ENCODE peak calls at places on chromosomes 5 and 9, in four cellular contexts. P, M, G and S are unnamed samples.
A peak's percentile ranks its signal among the peaks of the same experiment; 100 is the strongest.

GRCh38 chr9:119968837-119969707 is 599.8 kb upstream of the BRINP1 start:
- DNase-seq in M (peak; percentile 77), P (peak; percentile 56), G (peak; percentile 73), S (peak; percentile 82)

GRCh38 chr9:36169708-36170107 is 520 bp downstream of the CCIN start:
- DNase-seq in M (no peak), P (no peak), G (no peak), S (no peak)

GRCh38 chr5:113274836-113275414 is 159.9 kb downstream of the TSSK1B start:
- DNase-seq in M (no peak), P (no peak), G (no peak), S (peak; percentile 31)

GRCh38 chr9:72600671-72601070 is 79.3 kb downstream of the TMC1 start:
- DNase-seq in M (no peak), G (no peak), P (no peak), S (peak; percentile 67)

GRCh38 chr9:4792054-4792571 is 631 bp upstream of the RCL1 start:
- DNase-seq in P (no peak), M (no peak), G (no peak), S (peak; percentile 92)

GRCh38 chr5:63456279-63456678 is 506.0 kb downstream of the HTR1A start:
- DNase-seq in P (no peak), G (no peak), M (no peak), S (no peak)

GRCh38 chr5:113311301-113311700 is 123.5 kb downstream of the TSSK1B start:
- DNase-seq in G (no peak), M (peak; percentile 38), P (no peak), S (no peak)

GRCh38 chr5:44997506-44997905 is 188.8 kb downstream of the MRPS30 start:
- DNase-seq in G (no peak), M (no peak), P (no peak), S (no peak)

GRCh38 chr5:161549106-161549505 is 2.6 kb upstream of the GABRB2 start:
- DNase-seq in M (no peak), G (no peak), P (no peak), S (peak; percentile 82)

GRCh38 chr9:4126184-4126865 is 173.5 kb downstream of the GLIS3 start:
- DNase-seq in P (peak; percentile 73), G (no peak), M (peak; percentile 83), S (no peak)

GRCh38 chr9:121912812-121913627 is 180.1 kb downstream of the TTLL11 start:
- DNase-seq in M (no peak), P (no peak), G (no peak), S (no peak)

GRCh38 chr5:151571270-151572173 is 19.6 kb downstream of the FAT2 start:
- DNase-seq in P (no peak), M (no peak), G (no peak), S (no peak)

GRCh38 chr9:133332381-133332730 is 3.6 kb downstream of the SURF6 start:
- DNase-seq in M (no peak), P (no peak), G (no peak), S (no peak)

GRCh38 chr5:135271533-135272310 is 127.3 kb downstream of the MACROH2A1 start:
- DNase-seq in G (peak; percentile 88), M (no peak), P (peak; percentile 74), S (peak; percentile 19)

GRCh38 chr9:126957687-126958053 is 43.1 kb downstream of the RALGPS1 start:
- DNase-seq in M (no peak), G (peak; percentile 20), P (peak; percentile 68), S (no peak)

DNA sequence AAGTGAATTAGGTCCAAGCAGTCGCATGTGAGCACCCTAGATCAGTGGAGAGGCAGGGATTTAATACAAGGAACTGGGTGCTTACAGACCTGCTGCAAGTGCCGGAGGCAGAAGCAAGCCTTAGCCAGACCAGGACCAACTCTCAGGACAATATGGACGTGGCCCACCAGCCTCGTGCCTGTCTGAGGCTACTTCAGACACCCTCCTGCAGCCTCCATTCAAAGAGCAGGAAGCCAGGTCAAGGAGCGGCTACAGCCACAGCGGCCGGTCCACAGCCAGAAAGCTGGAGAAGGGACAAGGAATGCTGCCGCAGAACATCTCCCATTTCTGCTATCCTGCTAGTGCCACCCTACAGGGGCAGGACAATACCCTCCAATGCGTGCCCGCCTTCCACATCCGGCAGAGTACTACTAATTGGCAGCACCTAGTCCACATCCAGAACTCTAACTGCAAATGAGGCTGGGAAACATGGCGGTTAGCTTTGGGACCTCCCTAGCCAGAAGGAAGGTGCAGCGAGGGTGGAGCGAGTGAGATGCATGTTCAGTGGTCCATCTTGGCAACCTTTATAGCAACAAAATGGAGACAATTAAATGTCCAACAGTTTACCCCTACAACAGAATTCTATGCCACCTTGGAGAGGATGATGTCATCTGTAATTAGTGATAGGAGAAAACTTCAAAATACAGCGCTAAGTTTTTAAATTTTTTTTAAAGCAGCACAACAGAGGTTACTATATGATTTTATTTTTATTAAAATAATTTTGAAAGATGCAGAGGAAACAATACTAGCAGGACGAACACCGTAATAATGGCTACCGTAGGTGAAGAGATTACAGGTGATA is 1.0 kb upstream of the ALDH1B1 start:
- DNase-seq in M (no peak), P (no peak), G (no peak), S (no peak)
- H3K4me2 ChIP-seq in M (no peak overlapping the region), P (no peak overlapping the region), G (peak overlapping the region; percentile 96), S (peak overlapping the region; percentile 98)

GRCh38 chr9:111352545-111352944 is 22.5 kb upstream of the OR2K2 start:
- DNase-seq in G (no peak), M (no peak), P (peak; percentile 10), S (no peak)

GRCh38 chr9:111362526-111362925 is 32.5 kb upstream of the OR2K2 start:
- DNase-seq in G (no peak), P (no peak), M (peak; percentile 85), S (no peak)

GRCh38 chr9:111360881-111361280 is 30.9 kb upstream of the OR2K2 start:
- DNase-seq in M (no peak), P (no peak), G (no peak), S (no peak)

GRCh38 chr9:111356567-111357244 is 26.7 kb upstream of the OR2K2 start:
- DNase-seq in P (peak; percentile 91), G (no peak), M (peak; percentile 35), S (peak; percentile 77)
- H3K4me2 ChIP-seq in P (peak overlapping the region; percentile 57), G (no peak overlapping the region), M (no peak overlapping the region), S (peak overlapping the region; percentile 87)

DNA sequence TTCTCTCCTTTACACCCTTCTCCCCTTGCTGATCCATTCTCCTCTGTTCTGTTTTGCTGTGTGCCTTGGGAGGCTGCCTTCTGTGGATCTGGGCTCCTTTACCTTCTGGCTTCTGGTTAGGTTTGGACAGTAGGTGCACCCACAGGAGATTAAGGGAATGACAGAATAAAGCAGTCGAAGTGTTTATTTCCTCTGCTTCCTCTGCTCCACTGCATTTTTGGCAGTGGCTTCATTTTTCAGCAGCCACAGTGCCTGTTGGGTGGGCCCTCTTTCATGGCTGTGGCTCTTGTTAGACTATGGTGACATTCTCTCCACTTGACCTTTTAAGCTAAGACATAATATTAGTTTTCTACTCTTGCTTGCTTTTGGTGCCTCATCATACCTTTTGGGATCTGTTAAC is 144.1 kb downstream of the CCDC171 start:
- DNase-seq in G (no peak), M (no peak), P (peak; percentile 65), S (peak; percentile 64)
- H3K4me2 ChIP-seq in G (no peak overlapping the region), M (no peak overlapping the region), P (no peak overlapping the region), S (peak overlapping the region; percentile 1)

DNA sequence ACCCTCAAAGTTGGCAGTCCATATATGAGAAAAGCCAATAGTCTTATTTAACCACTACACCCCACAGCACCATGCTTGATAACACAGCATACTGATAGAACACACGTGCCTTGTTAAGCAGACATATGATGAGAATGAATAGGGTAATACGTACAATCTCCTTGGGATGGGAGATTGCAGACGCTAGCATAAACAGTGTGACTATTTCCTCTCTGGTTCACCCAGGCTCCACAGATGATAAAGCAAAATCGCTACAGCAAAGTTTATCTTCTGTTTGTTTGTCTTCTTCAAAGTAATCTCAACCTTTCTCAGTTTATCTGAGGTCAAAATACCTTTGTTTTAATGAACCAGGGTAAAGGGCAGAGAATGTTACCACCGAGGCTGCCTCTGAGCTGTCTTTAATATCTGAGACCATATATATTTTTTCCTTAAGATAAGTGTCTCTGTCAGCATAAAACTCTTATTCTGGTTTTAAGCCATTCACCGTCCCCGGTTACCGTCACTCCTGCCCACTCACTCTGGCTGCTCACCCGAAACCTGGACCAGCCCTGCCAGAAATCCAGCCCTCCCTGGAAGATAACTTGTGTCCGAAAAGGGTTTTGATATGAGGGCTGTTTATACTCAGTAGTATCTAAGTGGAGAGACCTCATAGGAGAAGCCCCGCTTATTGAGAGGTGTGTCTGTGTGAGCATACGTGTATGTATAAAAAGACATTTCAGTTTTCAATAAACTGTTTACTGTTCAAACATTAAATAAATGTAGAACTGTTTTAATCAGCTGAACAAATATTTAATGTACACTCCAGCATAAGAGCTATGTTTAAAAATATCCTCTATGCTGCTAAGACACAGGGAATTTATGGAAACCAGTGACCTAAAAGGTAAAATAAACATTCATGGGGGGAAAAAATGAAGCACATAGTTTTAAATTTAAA is 465.4 kb downstream of the RASEF start:
- DNase-seq in M (no peak), P (peak; percentile 32), G (no peak), S (no peak)
- H3K4me2 ChIP-seq in M (no peak overlapping the region), P (no peak overlapping the region), G (no peak overlapping the region), S (no peak overlapping the region)

GRCh38 chr5:93346301-93346700 is 234.7 kb downstream of the NR2F1-AS1 start:
- DNase-seq in G (no peak), M (no peak), P (no peak), S (no peak)

GRCh38 chr5:93343570-93343969 is 237.4 kb downstream of the NR2F1-AS1 start:
- DNase-seq in G (no peak), M (no peak), P (no peak), S (no peak)

GRCh38 chr5:93349613-93350012 is 231.4 kb downstream of the NR2F1-AS1 start:
- DNase-seq in P (no peak), G (no peak), M (no peak), S (peak; percentile 88)

GRCh38 chr5:93342563-93343061 is 238.4 kb downstream of the NR2F1-AS1 start:
- DNase-seq in P (no peak), M (no peak), G (no peak), S (no peak)

DNA sequence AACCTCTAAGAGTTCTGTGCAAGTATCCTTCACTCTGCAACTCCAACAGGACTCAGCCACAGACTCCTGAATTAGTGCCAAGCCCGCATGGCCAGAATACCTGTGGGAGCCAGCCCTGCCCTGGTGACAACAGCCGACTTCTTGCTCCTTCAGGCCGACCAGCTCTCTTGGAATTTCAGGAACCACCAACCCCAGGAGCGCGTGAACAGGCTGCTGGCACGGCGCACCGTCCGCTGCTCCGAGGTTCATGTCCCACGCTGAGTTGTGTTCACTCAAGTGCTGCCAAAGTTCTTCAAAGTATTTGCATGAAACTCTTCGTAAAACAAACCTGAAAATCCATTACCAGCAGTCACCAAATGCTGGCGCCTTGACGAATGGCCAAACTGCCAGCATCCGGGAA is 232.8 kb downstream of the NR2F1-AS1 start:
- DNase-seq in G (no peak), P (no peak), M (peak; percentile 13), S (no peak)
- H3K4me2 ChIP-seq in G (no peak overlapping the region), P (no peak overlapping the region), M (no peak overlapping the region), S (no peak overlapping the region)

DNA sequence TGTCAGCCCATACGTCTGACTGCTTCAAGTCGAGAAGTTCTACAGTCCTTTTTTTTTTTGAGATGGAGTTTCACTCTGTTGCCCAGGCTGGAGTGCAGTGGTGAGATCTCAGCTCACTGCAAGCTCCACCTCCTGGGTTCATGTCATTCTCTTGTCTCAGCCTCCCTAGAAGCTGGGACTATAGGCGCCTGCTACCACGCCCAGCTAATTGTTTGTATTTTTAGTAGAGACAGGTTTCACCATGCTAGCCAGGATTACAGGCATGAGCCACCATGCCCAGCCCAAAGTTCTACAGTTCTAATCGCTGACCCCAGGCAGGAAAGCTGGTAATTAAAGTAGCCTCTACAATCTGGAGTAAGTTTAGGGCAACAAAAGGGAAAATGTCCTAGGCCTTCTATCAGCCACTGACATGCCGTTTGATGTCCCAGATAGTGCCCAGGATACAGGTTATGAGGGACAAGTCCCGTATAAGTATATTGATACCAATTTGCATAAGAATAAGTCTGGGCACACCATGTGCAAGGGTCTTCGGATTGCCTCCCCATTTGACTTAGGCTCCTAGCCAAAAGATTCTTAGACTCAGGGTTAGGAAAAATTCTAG is 1110.8 kb downstream of the TAF11L14 start:
- DNase-seq in P (no peak), G (no peak), M (peak; percentile 13), S (no peak)
- H3K4me2 ChIP-seq in P (no peak overlapping the region), G (peak overlapping the region; percentile 55), M (no peak overlapping the region), S (no peak overlapping the region)